ENCODE peak calls at places on chromosomes 13 and 19, in four cellular contexts. U is stimulated activated CD4-positive, alpha-beta T cell treated with anti-CD3 and anti-CD28 coated beads, Interleukin-2, amount 100 ng/mL, for 4 hours; I is amniotic stem cell; Q is naive thymus-derived CD8-positive, alpha-beta T cell. E is an unnamed sample.

GRCh38 chr13:93260591-93260990 is 34.0 kb downstream of the GPC6 start:
- DNase-seq in U (no peak), I (no peak), Q (no peak), E (no peak)

GRCh38 chr19:41919948-41920712 is 8.1 kb downstream of the ERFL start:
- DNase-seq in U (no peak), I (no peak), Q (no peak), E (no peak)

GRCh38 chr13:31053098-31053497 is 108.6 kb downstream of the HSPH1 start:
- DNase-seq in U (no peak), I (no peak), Q (no peak), E (no peak)

GRCh38 chr13:85528578-85529215 is 270.5 kb downstream of the SLITRK6 start:
- DNase-seq in U (no peak), I (peak; percentile 64), Q (no peak), E (no peak)

GRCh38 chr19:57559008-57559403 is 657 bp downstream of the ZNF550 start:
- DNase-seq in U (no peak), I (no peak), Q (peak; percentile 13), E (no peak)

GRCh38 chr13:41154042-41154441 is 21.4 kb upstream of the KBTBD6 start:
- DNase-seq in U (no peak), I (no peak), Q (no peak), E (no peak)

GRCh38 chr19:45455707-45456499 is 11.9 kb upstream of the FOSB start:
- DNase-seq in U (no peak), I (peak; percentile 93), Q (peak; percentile 75), E (peak; percentile 73)

GRCh38 chr19:37966211-37967072 is 59.4 kb downstream of the SIPA1L3 start:
- DNase-seq in U (no peak), I (no peak), Q (no peak), E (no peak)

GRCh38 chr13:28623782-28624706 is 34.9 kb upstream of the POMP start:
- DNase-seq in U (no peak), I (no peak), Q (no peak), E (no peak)

GRCh38 chr13:33868343-33868994 is 50.5 kb downstream of the RFC3 start:
- DNase-seq in U (no peak), I (no peak), Q (no peak), E (no peak)

GRCh38 chr13:77310579-77311279 is 16.2 kb downstream of the MYCBP2 start:
- DNase-seq in U (no peak), I (no peak), Q (no peak), E (no peak)

GRCh38 chr13:114109646-114110045 is 22.8 kb downstream of the RASA3 start:
- DNase-seq in U (no peak), I (no peak), Q (no peak), E (no peak)

GRCh38 chr19:11495481-11495880 is 10.2 kb downstream of the ZNF653 start:
- DNase-seq in U (no peak), I (no peak), Q (no peak), E (no peak)

GRCh38 chr19:48970923-48971395 is 5.8 kb downstream of the FTL start:
- DNase-seq in U (peak; percentile 72), I (peak; percentile 39), Q (peak; percentile 80), E (peak; percentile 79)

GRCh38 chr19:44643605-44644390 is at the start of gene PVR:
- DNase-seq in U (peak; percentile 19), I (peak; percentile 54), Q (no peak), E (no peak)

GRCh38 chr19:50465986-50466771 is 10.1 kb upstream of the EMC10 start:
- DNase-seq in U (no peak), I (no peak), Q (no peak), E (no peak)